ENCODE peak calls at places on chromosomes 1 and 21, in nine cellular contexts. E is T-helper 1 cell, A is Kasumi-1, U is left cardiac atrium, B is NCI-H345, W is lung, H is ovary, P is cardiac fibroblast, R is fibroblast of lung. I is an unnamed sample.

GRCh38 chr1:55542901-55543504 is 327.8 kb upstream of the USP24 start:
- DNase-seq in E (no peak), A (no peak), U (no peak), B (no peak), W (no peak), H (no peak), P (peak), R (peak), I (no peak)

GRCh38 chr1:12409676-12410075 is 179.8 kb downstream of the VPS13D start:
- DNase-seq in E (no peak), A (no peak), U (no peak), B (no peak), W (no peak), H (no peak), P (peak), R (peak), I (no peak)

GRCh38 chr1:209886219-209886536 is 51.8 kb upstream of the SYT14 start:
- DNase-seq in E (no peak), A (no peak), U (no peak), B (no peak), W (no peak), H (no peak), P (no peak), R (no peak), I (no peak)

GRCh38 chr1:14606632-14607031 is 8.1 kb downstream of the KAZN start:
- DNase-seq in E (no peak), A (no peak), U (no peak), B (no peak), W (no peak), H (no peak), P (no peak), R (no peak), I (no peak)

GRCh38 chr1:86335906-86336305 is 60.2 kb downstream of the ODF2L start:
- DNase-seq in E (no peak), A (no peak), U (no peak), B (no peak), W (no peak), H (no peak), P (no peak), R (no peak), I (no peak)

GRCh38 chr1:71080178-71080781 is 555 bp downstream of the ZRANB2 start:
- DNase-seq in E (no peak), A (peak), U (no peak), B (peak), W (no peak), H (no peak), P (peak), R (peak), I (no peak)

GRCh38 chr1:190957565-190957964 is 479.9 kb upstream of the BRINP3 start:
- DNase-seq in E (no peak), A (peak), U (no peak), B (no peak), W (no peak), H (no peak), P (peak), R (no peak), I (no peak)

GRCh38 chr1:29825941-29826415 is 589.7 kb downstream of the PTPRU start:
- DNase-seq in E (no peak), A (no peak), U (no peak), B (no peak), W (no peak), H (no peak), P (no peak), R (no peak), I (no peak)

GRCh38 chr21:35995522-35996088 is 64.7 kb downstream of the SETD4 start:
- DNase-seq in E (no peak), A (no peak), U (no peak), B (no peak), W (no peak), H (no peak), P (no peak), R (peak), I (no peak)

GRCh38 chr1:212916395-212917133 is 33.8 kb upstream of the VASH2 start:
- DNase-seq in E (no peak), A (peak), U (peak), B (no peak), W (peak), H (no peak), P (peak), R (peak), I (no peak)

GRCh38 chr1:198483006-198483405 is 57.5 kb downstream of the ATP6V1G3 start:
- DNase-seq in E (no peak), A (no peak), U (no peak), B (no peak), W (no peak), H (no peak), P (no peak), R (no peak), I (no peak)

GRCh38 chr1:154534263-154534844 is 24.1 kb downstream of the UBE2Q1 start:
- DNase-seq in E (no peak), A (no peak), U (no peak), B (peak), W (no peak), H (no peak), P (peak), R (peak), I (no peak)

GRCh38 chr1:143720087-143721023 is 251.4 kb downstream of the FAM72C start:
- DNase-seq in E (no peak), A (peak), U (peak), B (no peak), W (peak), H (no peak), P (peak), R (no peak), I (no peak)

GRCh38 chr1:232868793-232869491 is 63.7 kb downstream of the MAP10 start:
- DNase-seq in E (no peak), A (peak), U (peak), B (peak), W (peak), H (no peak), P (peak), R (peak), I (no peak)

GRCh38 chr1:63705058-63705457 is 68.8 kb upstream of the ROR1 start:
- DNase-seq in E (no peak), A (no peak), U (no peak), B (no peak), W (no peak), H (no peak), P (no peak), R (no peak), I (no peak)

GRCh38 chr1:182197555-182197954 is 136.0 kb upstream of the ZNF648 start:
- DNase-seq in E (no peak), A (no peak), U (no peak), B (no peak), W (no peak), H (peak), P (no peak), R (no peak), I (no peak)

GRCh38 chr1:84365225-84366221 is 32.8 kb upstream of the DNASE2B start:
- DNase-seq in E (no peak), A (peak), U (no peak), B (no peak), W (no peak), H (no peak), P (peak), R (peak), I (peak)

GRCh38 chr21:33864150-33864549 is 51.5 kb downstream of the ATP5PO start:
- DNase-seq in E (no peak), A (no peak), U (no peak), B (no peak), W (no peak), H (no peak), P (no peak), R (no peak), I (no peak)

GRCh38 chr21:19853061-19853460 is 1145.1 kb upstream of the NCAM2 start:
- DNase-seq in E (no peak), A (no peak), U (no peak), B (no peak), W (no peak), H (no peak), P (no peak), R (no peak), I (no peak)

GRCh38 chr1:6094801-6095505 is 49.3 kb downstream of the KCNAB2 start:
- DNase-seq in E (no peak), A (no peak), U (no peak), B (no peak), W (no peak), H (no peak), P (no peak), R (no peak), I (no peak)

GRCh38 chr1:186374313-186375151 is 521 bp downstream of the TPR start:
- DNase-seq in E (peak), A (peak), U (no peak), B (peak), W (peak), H (no peak), P (peak), R (peak), I (peak)

GRCh38 chr21:38379171-38379570 is 119.1 kb downstream of the ERG start:
- DNase-seq in E (no peak), A (no peak), U (no peak), B (no peak), W (no peak), H (no peak), P (no peak), R (no peak), I (no peak)

GRCh38 chr1:213719462-213719861 is 268.3 kb upstream of the PROX1 start:
- DNase-seq in E (no peak), A (peak), U (no peak), B (no peak), W (no peak), H (no peak), P (no peak), R (no peak), I (no peak)

GRCh38 chr1:94017155-94017829 is 103.7 kb downstream of the ABCA4 start:
- DNase-seq in E (no peak), A (peak), U (no peak), B (no peak), W (no peak), H (no peak), P (no peak), R (no peak), I (no peak)